ENCODE peak calls at places on chromosomes 1 and 21, in seven cellular contexts. Y is ovary; S is A549; G is PC-3; R is GM12878; L is pancreas; N is CD8-positive, alpha-beta T cell. W is an unnamed sample.

GRCh38 chr1:212607206-212607923 is 1.2 kb upstream of the ATF3 start:
- DNase-seq in Y (peak), S (no peak), G (peak), R (no peak), L (peak), N (peak), W (peak)

GRCh38 chr1:25729774-25730173 is 70.2 kb upstream of the SELENON start:
- DNase-seq in Y (no peak), S (no peak), G (no peak), R (no peak), L (peak), N (no peak), W (peak)

GRCh38 chr1:96416111-96416595 is 305.4 kb upstream of the PTBP2 start:
- DNase-seq in Y (no peak), S (no peak), G (peak), R (no peak), L (no peak), N (no peak), W (no peak)

GRCh38 chr1:48069662-48070432 is 72.7 kb upstream of the TRABD2B start:
- DNase-seq in Y (no peak), S (no peak), G (peak), R (no peak), L (no peak), N (no peak), W (no peak)

GRCh38 chr1:184242507-184242943 is 144.3 kb upstream of the C1orf21 start:
- DNase-seq in Y (no peak), S (no peak), G (peak), R (no peak), L (no peak), N (no peak), W (no peak)

GRCh38 chr1:168092566-168093355 is 44.0 kb downstream of the GPR161 start:
- DNase-seq in Y (no peak), S (no peak), G (peak), R (no peak), L (no peak), N (peak), W (no peak)

GRCh38 chr21:44846485-44847260 is 26.8 kb downstream of the PTTG1IP start:
- DNase-seq in Y (peak), S (no peak), G (peak), R (no peak), L (no peak), N (no peak), W (no peak)

GRCh38 chr21:14523234-14523633 is 22.9 kb downstream of the SAMSN1 start:
- DNase-seq in Y (no peak), S (no peak), G (no peak), R (no peak), L (no peak), N (no peak), W (no peak)

GRCh38 chr1:23807453-23807852 is 6.9 kb upstream of the GALE start:
- DNase-seq in Y (no peak), S (no peak), G (no peak), R (no peak), L (no peak), N (no peak), W (no peak)

GRCh38 chr1:30715886-30716285 is 7.5 kb downstream of the MATN1 start:
- DNase-seq in Y (no peak), S (no peak), G (no peak), R (no peak), L (no peak), N (no peak), W (no peak)

GRCh38 chr1:207941664-207942063 is 30.7 kb upstream of the CD34 start:
- DNase-seq in Y (peak), S (no peak), G (no peak), R (no peak), L (no peak), N (no peak), W (peak)

GRCh38 chr1:203478231-203478630 is 2.6 kb downstream of the PRELP start:
- DNase-seq in Y (no peak), S (no peak), G (no peak), R (no peak), L (no peak), N (no peak), W (no peak)

GRCh38 chr1:51564124-51564523 is 45.1 kb upstream of the EPS15 start:
- DNase-seq in Y (no peak), S (peak), G (peak), R (no peak), L (no peak), N (no peak), W (no peak)

GRCh38 chr1:11057477-11057876 is 2.3 kb downstream of the SRM start:
- DNase-seq in Y (no peak), S (no peak), G (no peak), R (no peak), L (no peak), N (no peak), W (no peak)

GRCh38 chr1:26220199-26220912 is 13.6 kb upstream of the CEP85 start:
- DNase-seq in Y (no peak), S (no peak), G (no peak), R (no peak), L (no peak), N (no peak), W (no peak)

GRCh38 chr1:47758341-47759237 is 238.6 kb downstream of the TRABD2B start:
- DNase-seq in Y (no peak), S (no peak), G (no peak), R (no peak), L (peak), N (no peak), W (no peak)

GRCh38 chr1:192491804-192492554 is 83.6 kb upstream of the RGS1 start:
- DNase-seq in Y (no peak), S (no peak), G (peak), R (no peak), L (no peak), N (no peak), W (no peak)

GRCh38 chr21:26167593-26167992 is 3.0 kb downstream of the APP start:
- DNase-seq in Y (no peak), S (no peak), G (no peak), R (no peak), L (no peak), N (no peak), W (no peak)

GRCh38 chr1:14924012-14924452 is 229.5 kb upstream of the TMEM51 start:
- DNase-seq in Y (peak), S (peak), G (peak), R (no peak), L (peak), N (no peak), W (peak)

DNA sequence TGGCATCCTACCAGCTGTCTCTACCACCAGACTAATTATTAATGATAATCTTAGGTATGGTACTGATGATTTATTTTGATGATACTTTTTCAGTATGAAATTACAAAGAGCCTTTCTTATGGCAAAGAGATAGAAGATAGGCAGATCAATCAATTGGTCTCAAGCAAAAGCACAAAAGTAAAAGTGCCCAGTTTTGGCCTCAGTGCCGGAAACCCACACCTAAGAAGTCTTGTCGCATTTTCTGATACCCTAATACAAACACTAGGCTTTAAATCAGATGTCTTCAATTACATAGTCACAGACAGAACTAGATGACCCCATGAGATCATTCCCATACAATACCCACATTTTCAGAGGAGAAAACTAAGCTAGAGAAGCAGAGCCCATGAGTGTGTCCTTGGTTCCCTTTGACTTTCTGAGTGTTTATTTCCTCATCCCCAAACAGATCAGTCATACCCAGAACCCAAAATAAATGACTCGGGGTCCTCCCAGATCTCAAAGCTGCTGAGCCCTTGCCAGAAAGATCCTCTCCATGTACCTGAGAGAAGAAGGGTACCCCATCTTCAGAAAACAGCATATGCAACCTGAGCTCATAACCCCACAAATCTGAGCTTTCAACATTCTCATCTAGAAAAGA is 7.7 kb downstream of the ITPKB start:
- DNase-seq in Y (no peak), S (no peak), G (no peak), R (no peak), L (no peak), N (no peak), W (no peak)
- H3K27ac ChIP-seq in Y (no peak), S (no peak), G (no peak), R (peak), L (no peak), N (peak), W (peak)

GRCh38 chr1:227059076-227059475 is 119.0 kb downstream of the COQ8A start:
- DNase-seq in Y (no peak), S (no peak), G (no peak), R (no peak), L (no peak), N (no peak), W (no peak)

GRCh38 chr1:227058321-227058751 is 118.2 kb downstream of the COQ8A start:
- DNase-seq in Y (no peak), S (no peak), G (peak), R (no peak), L (no peak), N (no peak), W (no peak)

GRCh38 chr1:227065311-227065710 is 125.2 kb downstream of the COQ8A start:
- DNase-seq in Y (no peak), S (no peak), G (no peak), R (no peak), L (no peak), N (no peak), W (no peak)

GRCh38 chr1:227066999-227067398 is 126.9 kb downstream of the COQ8A start:
- DNase-seq in Y (no peak), S (no peak), G (no peak), R (no peak), L (no peak), N (no peak), W (no peak)

GRCh38 chr1:227062306-227062705 is 122.2 kb downstream of the COQ8A start:
- DNase-seq in Y (no peak), S (no peak), G (no peak), R (no peak), L (no peak), N (no peak), W (no peak)
- H3K4me3 ChIP-seq in Y (no peak), S (no peak), G (no peak), R (no peak), L (no peak), N (no peak), W (no peak)

GRCh38 chr21:42032266-42032665 is 22.1 kb upstream of the ZBTB21 start:
- DNase-seq in Y (no peak), S (no peak), G (no peak), R (no peak), L (peak), N (no peak), W (peak)
- H3K27ac ChIP-seq in Y (no peak), S (no peak), G (no peak), R (no peak), L (no peak), N (no peak), W (no peak)

GRCh38 chr1:54342764-54343687 is 63.2 kb downstream of the SSBP3 start:
- DNase-seq in Y (peak), S (no peak), G (no peak), R (no peak), L (no peak), N (no peak), W (no peak)
- H3K4me3 ChIP-seq in Y (no peak), S (no peak), G (no peak), R (no peak), L (no peak), N (no peak), W (no peak)

DNA sequence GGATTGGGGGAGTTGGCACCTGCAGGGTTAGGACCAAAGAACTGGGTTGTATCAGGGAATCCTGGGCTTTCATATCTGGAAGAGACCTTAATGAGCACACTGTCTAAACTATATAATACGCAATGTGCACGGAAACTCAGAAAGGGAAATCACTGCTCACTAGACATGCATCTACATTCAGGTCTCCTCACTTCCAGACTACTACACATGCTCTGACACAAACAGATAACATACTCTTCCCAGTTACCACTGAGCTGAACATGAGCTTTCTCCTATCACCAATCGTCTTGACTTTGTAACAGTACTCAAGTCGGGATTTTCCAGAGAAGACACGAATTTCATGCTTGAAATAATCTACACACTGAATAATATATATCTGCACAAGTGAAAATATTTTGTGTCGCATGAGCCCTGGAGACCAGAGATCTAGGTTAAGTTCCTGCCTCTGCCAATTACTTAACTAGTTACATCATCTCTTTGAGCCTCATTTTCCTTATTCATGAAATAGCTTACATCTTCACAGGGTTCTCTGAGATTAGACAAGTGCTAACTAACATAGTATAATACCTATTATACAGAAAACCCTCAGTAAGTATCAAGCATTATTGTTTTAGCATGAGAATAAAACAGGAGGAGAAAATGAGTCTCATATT is 101.1 kb downstream of the JAK1 start:
- DNase-seq in Y (no peak), S (no peak), G (no peak), R (no peak), L (no peak), N (peak), W (no peak)
- H3K27ac ChIP-seq in Y (no peak), S (no peak), G (no peak), R (no peak), L (no peak), N (no peak), W (no peak)

DNA sequence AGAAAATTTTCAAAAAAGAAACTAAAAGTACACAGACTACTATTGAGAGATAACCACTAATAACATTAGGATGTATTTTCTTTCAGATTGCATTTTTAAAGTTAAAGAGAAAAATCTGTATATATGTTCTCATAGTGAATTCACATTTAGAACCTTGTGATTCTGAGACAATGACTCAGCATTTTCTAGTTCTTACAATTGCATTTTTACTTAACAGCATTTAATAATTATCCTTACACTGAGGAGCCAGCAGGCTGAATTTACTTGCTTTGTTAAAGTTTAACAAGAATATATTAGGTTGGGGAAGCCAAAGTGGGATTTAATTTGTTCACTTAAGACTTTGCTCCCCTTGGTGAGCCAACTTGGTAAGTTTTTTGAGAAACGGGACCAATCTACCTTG is 4.5 kb downstream of the PATJ start:
- DNase-seq in Y (no peak), S (no peak), G (peak), R (no peak), L (no peak), N (no peak), W (no peak)
- H3K4me3 ChIP-seq in Y (no peak), S (no peak), G (no peak), R (no peak), L (no peak), N (no peak), W (no peak)

GRCh38 chr1:94912263-94912986 is 14.5 kb downstream of the CNN3 start:
- DNase-seq in Y (no peak), S (no peak), G (no peak), R (no peak), L (no peak), N (no peak), W (no peak)
- H3K27ac ChIP-seq in Y (no peak), S (no peak), G (no peak), R (no peak), L (no peak), N (no peak), W (no peak)

DNA sequence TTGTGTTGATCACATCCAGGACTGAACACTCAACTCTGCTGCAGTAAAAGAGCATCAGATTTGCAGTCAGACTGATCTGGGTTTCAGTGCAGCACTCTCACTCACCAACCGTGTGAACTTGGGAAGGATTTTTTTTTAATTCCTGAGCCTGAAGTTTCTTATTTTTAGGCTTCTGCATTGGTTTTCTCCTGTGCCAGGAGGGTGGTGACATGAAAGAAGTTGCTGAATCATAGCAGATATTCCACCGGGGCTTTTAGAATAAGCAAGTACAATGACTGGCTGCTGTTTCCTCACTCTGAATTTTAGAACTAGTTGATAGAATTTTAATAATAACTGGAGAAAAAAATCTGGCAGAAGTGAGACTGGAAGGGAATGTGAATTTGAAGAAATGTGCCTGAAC is 11.6 kb downstream of the ADAM30 start:
- DNase-seq in Y (no peak), S (no peak), G (no peak), R (no peak), L (no peak), N (no peak), W (no peak)
- H3K4me3 ChIP-seq in Y (no peak), S (no peak), G (no peak), R (no peak), L (no peak), N (no peak), W (no peak)

DNA sequence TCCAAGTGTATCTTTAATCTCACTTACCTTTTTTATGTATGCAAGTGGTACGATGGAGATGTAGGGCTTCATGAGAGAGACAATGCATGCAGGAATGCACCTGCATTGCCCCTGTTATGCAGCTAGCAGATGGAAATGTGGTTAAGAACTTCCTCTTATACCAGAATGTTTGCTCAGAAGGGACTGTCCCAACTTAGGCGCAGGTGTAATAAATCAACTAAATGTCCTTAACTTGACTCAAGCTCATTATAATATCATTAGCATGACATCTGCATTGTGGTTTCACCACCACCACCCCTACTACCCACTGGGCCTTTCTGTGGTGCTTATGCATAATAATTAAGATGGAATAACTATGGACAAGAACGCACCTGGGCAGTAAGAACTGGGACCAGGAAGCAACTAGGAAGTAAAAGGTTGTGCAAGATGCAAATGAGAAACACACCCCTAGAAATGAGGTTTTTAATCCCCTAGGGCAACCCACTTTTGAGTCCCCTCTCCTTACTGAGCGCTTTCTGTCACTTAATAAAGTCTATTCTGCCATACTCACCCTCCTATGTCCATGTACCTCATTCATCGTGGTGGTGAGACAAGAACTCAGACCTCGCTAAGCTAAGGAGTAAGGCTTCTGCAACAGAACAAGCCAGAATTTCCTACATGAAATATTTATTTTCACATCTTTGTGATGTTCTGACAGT is 1103.3 kb upstream of the B3GALT2 start:
- DNase-seq in Y (no peak), S (no peak), G (no peak), R (peak), L (no peak), N (peak), W (no peak)
- H3K27ac ChIP-seq in Y (no peak), S (no peak), G (no peak), R (no peak), L (no peak), N (no peak), W (no peak)

GRCh38 chr1:162913345-162913744 is 52.4 kb upstream of the CCDC190 start:
- DNase-seq in Y (no peak), S (no peak), G (peak), R (no peak), L (no peak), N (no peak), W (no peak)
- H3K4me3 ChIP-seq in Y (no peak), S (no peak), G (no peak), R (no peak), L (no peak), N (no peak), W (no peak)

W was measured in dorsolateral prefrontal cortex.